ENCODE peak calls at places on chromosome 7, in five cellular contexts. O is upper lobe of right lung; B is CD8-positive, alpha-beta T cell; X is astrocyte of the spinal cord; I is GM13977. A is an unnamed sample.

GRCh38 chr7:123665896-123666295 is 10.2 kb downstream of the LMOD2 start:
- DNase-seq in X (no peak), O (no peak), B (no peak), I (no peak), A (no peak)

GRCh38 chr7:597348-598178 is 77.9 kb upstream of the PDGFA start:
- DNase-seq in B (no peak), I (no peak), O (no peak), X (no peak), A (no peak)

GRCh38 chr7:4245866-4246470 is 436.1 kb upstream of the FOXK1 start:
- DNase-seq in O (peak; percentile 32), X (no peak), I (no peak), B (no peak), A (no peak)

GRCh38 chr7:44678468-44679179 is 70.0 kb upstream of the ZMIZ2 start:
- DNase-seq in X (peak; percentile 12), B (no peak), O (no peak), I (no peak), A (peak; percentile 62)

GRCh38 chr7:30683839-30684238 is 1.6 kb upstream of the CRHR2 start:
- DNase-seq in O (no peak), B (no peak), X (no peak), I (no peak), A (no peak)

GRCh38 chr7:111954474-111955311 is 251.5 kb downstream of the DOCK4 start:
- DNase-seq in B (no peak), I (no peak), O (no peak), X (no peak), A (no peak)

GRCh38 chr7:59986-60675 is 132.2 kb upstream of the FAM20C start:
- DNase-seq in O (peak; percentile 64), B (no peak), X (no peak), I (no peak), A (no peak)

GRCh38 chr7:5708271-5708670 is 73.2 kb downstream of the RNF216 start:
- DNase-seq in X (no peak), B (no peak), O (no peak), I (no peak), A (no peak)

GRCh38 chr7:115707684-115708341 is 322.8 kb downstream of the TFEC start:
- DNase-seq in X (no peak), O (no peak), I (no peak), B (no peak), A (no peak)

GRCh38 chr7:40733578-40733977 is 598.8 kb downstream of the SUGCT start:
- DNase-seq in I (no peak), X (no peak), O (no peak), B (no peak), A (no peak)

GRCh38 chr7:47893238-47893637 is 55.0 kb downstream of the PKD1L1 start:
- DNase-seq in O (no peak), B (no peak), X (no peak), I (no peak), A (no peak)

GRCh38 chr7:91656486-91657237 is 223.8 kb downstream of the MTERF1 start:
- DNase-seq in I (no peak), X (peak; percentile 25), B (no peak), O (no peak), A (peak; percentile 46)

GRCh38 chr7:22663319-22663718 is 63.7 kb upstream of the IL6 start:
- DNase-seq in B (no peak), O (no peak), I (peak; percentile 36), X (peak; percentile 75), A (peak; percentile 35)

GRCh38 chr7:64807731-64808365 is 13.6 kb downstream of the ZNF138 start:
- DNase-seq in I (no peak), O (no peak), X (no peak), B (no peak), A (no peak)

GRCh38 chr7:155560982-155561686 is 14.8 kb upstream of the CNPY1 start:
- DNase-seq in B (no peak), X (no peak), O (no peak), I (no peak), A (no peak)

GRCh38 chr7:54354436-54354835 is 187.7 kb upstream of the VSTM2A start:
- DNase-seq in O (no peak), I (no peak), B (no peak), X (no peak), A (no peak)

GRCh38 chr7:5452937-5453540 is 29.4 kb upstream of the TNRC18 start:
- DNase-seq in X (peak; percentile 41), O (no peak), I (no peak), B (no peak), A (peak; percentile 19)

GRCh38 chr7:98922392-98923107 is 44.2 kb downstream of the TRRAP start:
- DNase-seq in I (no peak), O (peak; percentile 78), B (no peak), X (peak; percentile 86), A (no peak)

GRCh38 chr7:66167773-66168367 is 37.3 kb upstream of the TPST1 start:
- DNase-seq in X (peak; percentile 45), B (no peak), O (no peak), I (no peak), A (peak; percentile 93)

GRCh38 chr7:129163875-129164544 is 19.5 kb downstream of the TSPAN33 start:
- DNase-seq in I (peak; percentile 60), X (peak; percentile 69), B (no peak), O (no peak), A (peak; percentile 49)

GRCh38 chr7:71598553-71598952 is 466.6 kb downstream of the GALNT17 start:
- DNase-seq in X (no peak), I (no peak), O (no peak), B (no peak), A (no peak)

GRCh38 chr7:132899833-132900232 is 182.1 kb downstream of the CHCHD3 start:
- DNase-seq in B (no peak), O (no peak), X (no peak), I (no peak), A (no peak)

GRCh38 chr7:31192996-31193395 is 140.9 kb downstream of the ADCYAP1R1 start:
- DNase-seq in O (peak; percentile 73), B (no peak), I (peak; percentile 34), X (peak; percentile 24), A (no peak)

GRCh38 chr7:25179325-25179724 is 49.0 kb downstream of the NPVF start:
- DNase-seq in O (no peak), I (no peak), X (no peak), B (no peak), A (no peak)

GRCh38 chr7:45119550-45119949 is 8.1 kb upstream of the TBRG4 start:
- DNase-seq in B (no peak), O (no peak), X (no peak), I (no peak), A (no peak)

GRCh38 chr7:77425151-77426051 is 9.3 kb upstream of the GSAP start:
- DNase-seq in I (no peak), X (peak; percentile 79), B (no peak), O (no peak), A (peak; percentile 77)

GRCh38 chr7:98452791-98453190 is 51.9 kb upstream of the BAIAP2L1 start:
- DNase-seq in I (no peak), X (no peak), O (no peak), B (no peak), A (no peak)

GRCh38 chr7:137006293-137006692 is 137.8 kb downstream of the CHRM2 start:
- DNase-seq in O (no peak), B (no peak), X (peak; percentile 35), I (no peak), A (no peak)

GRCh38 chr7:113404245-113404644 is 285.9 kb upstream of the SMIM30 start:
- DNase-seq in O (no peak), B (no peak), X (no peak), I (no peak), A (no peak)
- TF ChIP-seq CTCF in O (no peak), B (no peak), X (peak; percentile 14), I (peak; percentile 35), A (peak; percentile 34)

GRCh38 chr7:74183653-74184450 is 9.7 kb downstream of the EIF4H start:
- DNase-seq in I (no peak), X (no peak), B (no peak), O (no peak), A (no peak)
- TF ChIP-seq CTCF in I (peak; percentile 49), X (peak; percentile 44), B (no peak), O (peak; percentile 6), A (peak; percentile 63)

GRCh38 chr7:42960762-42961161 is 28.6 kb downstream of the MRPL32 start:
- DNase-seq in O (no peak), X (no peak), I (no peak), B (no peak), A (no peak)
- TF ChIP-seq CTCF in O (no peak), X (no peak), I (no peak), B (no peak), A (no peak)

GRCh38 chr7:96591159-96591899 is 118.3 kb downstream of the SEM1 start:
- DNase-seq in I (no peak), O (no peak), X (no peak), B (no peak), A (no peak)

GRCh38 chr7:96599288-96599936 is 110.2 kb downstream of the SEM1 start:
- DNase-seq in I (no peak), B (no peak), O (no peak), X (no peak), A (no peak)

GRCh38 chr7:96591900-96592676 is 117.6 kb downstream of the SEM1 start:
- DNase-seq in I (no peak), X (no peak), B (no peak), O (no peak), A (no peak)

GRCh38 chr7:96598421-96598820 is 111.2 kb downstream of the SEM1 start:
- DNase-seq in B (no peak), I (no peak), X (no peak), O (no peak), A (no peak)

DNA sequence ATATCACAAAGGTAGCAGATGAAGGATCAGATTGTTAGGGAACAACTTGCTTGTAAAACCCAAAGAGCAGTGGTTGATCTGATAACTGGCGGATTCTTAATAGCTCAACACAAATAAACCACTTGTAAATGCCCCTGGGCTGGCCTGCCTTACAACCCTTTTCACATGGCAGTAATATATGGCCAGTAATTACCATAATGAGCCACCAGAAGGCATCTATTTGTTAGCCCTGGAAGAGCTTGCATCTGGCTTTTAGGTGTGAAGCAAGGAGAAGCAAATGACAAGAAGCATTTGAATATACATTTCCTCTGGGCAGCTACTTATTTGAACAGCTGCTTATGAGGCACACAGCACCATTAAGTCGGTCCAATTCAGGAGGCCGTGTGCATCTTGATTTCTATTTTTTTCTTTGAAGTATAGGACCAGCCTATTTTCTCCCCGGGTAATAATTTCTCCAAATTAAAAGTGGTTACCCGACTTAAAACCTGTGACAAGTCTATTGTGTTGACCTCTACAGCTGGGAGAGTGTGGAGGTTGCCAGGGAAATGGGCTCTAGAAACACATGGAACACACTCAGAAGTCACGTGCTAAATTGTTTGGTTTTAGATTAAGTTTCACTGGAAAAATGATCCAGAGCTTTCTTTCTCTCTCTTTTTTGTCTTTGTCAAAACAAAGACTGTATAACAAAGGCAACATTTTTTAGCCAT is 113.4 kb downstream of the SEM1 start:
- DNase-seq in X (no peak), I (no peak), O (no peak), B (no peak), A (no peak)
- TF ChIP-seq CTCF in X (no peak), I (peak; percentile 23), O (no peak), B (no peak), A (no peak)

GRCh38 chr7:134690614-134691504 is 44.2 kb downstream of the BPGM start:
- DNase-seq in I (no peak), X (peak; percentile 59), B (no peak), O (no peak), A (peak; percentile 39)

GRCh38 chr7:134690016-134690415 is 43.4 kb downstream of the BPGM start:
- DNase-seq in X (peak; percentile 81), I (peak; percentile 16), B (no peak), O (no peak), A (peak; percentile 76)

GRCh38 chr7:134684165-134684564 is 37.5 kb downstream of the BPGM start:
- DNase-seq in X (no peak), B (no peak), I (no peak), O (no peak), A (no peak)

GRCh38 chr7:134685250-134685649 is 38.6 kb downstream of the BPGM start:
- DNase-seq in O (no peak), B (no peak), X (no peak), I (no peak), A (peak; percentile 44)

GRCh38 chr7:134686782-134687181 is 40.1 kb downstream of the BPGM start:
- DNase-seq in B (no peak), O (no peak), I (no peak), X (peak; percentile 46), A (peak; percentile 38)
- TF ChIP-seq CTCF in B (no peak), O (peak; percentile 48), I (no peak), X (peak; percentile 20), A (peak; percentile 73)

A was measured in HFFc6.